ENCODE peak calls at places on chromosomes 2 and 18, in ten cellular contexts. X is K562, U is GM23338, V is fibroblast of lung, Z is MM.1S, G is mammary epithelial cell, B is DND-41, O is endothelial cell of umbilical vein, W is HCT116, R is PC-3. E is an unnamed sample.
A peak's percentile ranks its signal among the peaks of the same experiment; 100 is the strongest.

GRCh38 chr2:30235008-30235655 is 3.8 kb downstream of the LBH start:
- DNase-seq in X (no peak), U (no peak), V (peak; percentile 58), Z (no peak), G (peak; percentile 41), B (no peak), O (no peak), W (no peak), R (peak; percentile 38), E (no peak)

GRCh38 chr2:208356846-208357574 is 49.6 kb upstream of the PTH2R start:
- DNase-seq in X (no peak), U (peak; percentile 25), V (peak; percentile 29), Z (no peak), G (no peak), B (no peak), O (no peak), W (no peak), R (no peak), E (no peak)

GRCh38 chr18:24136967-24137373 is 1.9 kb upstream of the CABYR start:
- DNase-seq in X (no peak), U (peak; percentile 46), V (peak; percentile 44), Z (no peak), G (no peak), B (no peak), O (no peak), W (no peak), R (peak; percentile 66), E (no peak)

GRCh38 chr2:230472619-230473018 is 56.6 kb downstream of the SP100 start:
- DNase-seq in X (no peak), U (no peak), V (peak; percentile 75), Z (no peak), G (peak; percentile 50), B (no peak), O (peak; percentile 4), W (peak; percentile 16), R (peak; percentile 57), E (peak; percentile 6)

GRCh38 chr2:96685592-96686459 is 43.3 kb downstream of the FER1L5 start:
- DNase-seq in X (peak; percentile 54), U (peak; percentile 60), V (peak; percentile 8), Z (no peak), G (no peak), B (no peak), O (peak; percentile 29), W (no peak), R (no peak), E (peak; percentile 65)

GRCh38 chr18:25326231-25327042 is 25.5 kb downstream of the ZNF521 start:
- DNase-seq in X (no peak), U (no peak), V (no peak), Z (no peak), G (no peak), B (no peak), O (no peak), W (no peak), R (no peak), E (peak; percentile 14)

GRCh38 chr2:230907361-230908093 is 17.5 kb downstream of the GPR55 start:
- DNase-seq in X (peak; percentile 63), U (no peak), V (no peak), Z (no peak), G (no peak), B (no peak), O (no peak), W (no peak), R (no peak), E (no peak)

GRCh38 chr18:47929681-47930085 is 776 bp downstream of the SMAD2 start:
- DNase-seq in X (no peak), U (no peak), V (no peak), Z (peak; percentile 55), G (peak; percentile 68), B (no peak), O (no peak), W (no peak), R (peak; percentile 23), E (peak; percentile 64)

DNA sequence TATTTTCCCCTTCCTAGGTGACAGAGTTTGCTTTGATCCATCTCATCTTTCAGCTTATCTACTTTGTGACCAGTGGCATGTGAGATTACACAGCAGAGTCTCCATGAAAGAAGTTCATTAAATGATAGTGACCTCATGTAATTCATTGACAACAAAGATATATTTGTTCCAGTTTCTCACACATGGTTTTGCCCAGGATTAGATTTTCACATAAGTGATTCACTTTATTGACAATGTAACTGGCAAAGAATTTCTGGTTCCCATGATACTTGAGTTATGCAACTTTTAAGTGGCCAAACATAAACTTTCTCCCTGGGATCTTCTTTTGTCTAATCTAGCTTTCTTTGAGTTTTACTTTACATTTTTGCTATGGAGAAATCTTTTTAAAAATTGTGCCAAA is 50.0 kb downstream of the MC4R start:
- DNase-seq in X (no peak), U (no peak), V (no peak), Z (no peak), G (peak; percentile 1), B (no peak), O (no peak), W (no peak), R (peak; percentile 70), E (no peak)
- H3K4me1 ChIP-seq in X (no peaks in the 10 kb centered on the region), U (peaks cover 11% of the 10 kb centered on the region), V (no peaks in the 10 kb centered on the region), Z (no peaks in the 10 kb centered on the region), G (no peaks in the 10 kb centered on the region), B (peaks cover 3% of the 10 kb centered on the region), O (no peaks in the 10 kb centered on the region), W (no peaks in the 10 kb centered on the region), R (peaks cover 11% of the 10 kb centered on the region), E (no peaks in the 10 kb centered on the region)

GRCh38 chr2:42906115-42906556 is 113.8 kb upstream of the HAAO start:
- DNase-seq in X (no peak), U (no peak), V (no peak), Z (no peak), G (no peak), B (no peak), O (no peak), W (no peak), R (no peak), E (no peak)

GRCh38 chr2:42903821-42904575 is 111.6 kb upstream of the HAAO start:
- DNase-seq in X (no peak), U (no peak), V (no peak), Z (no peak), G (no peak), B (no peak), O (no peak), W (no peak), R (no peak), E (no peak)

GRCh38 chr2:42904576-42904876 is 112.1 kb upstream of the HAAO start:
- DNase-seq in X (no peak), U (no peak), V (no peak), Z (no peak), G (no peak), B (no peak), O (no peak), W (no peak), R (no peak), E (no peak)

GRCh38 chr2:42906557-42907380 is 114.4 kb upstream of the HAAO start:
- DNase-seq in X (peak; percentile 75), U (peak; percentile 50), V (peak; percentile 65), Z (no peak), G (peak; percentile 33), B (no peak), O (peak; percentile 62), W (no peak), R (no peak), E (peak; percentile 56)

DNA sequence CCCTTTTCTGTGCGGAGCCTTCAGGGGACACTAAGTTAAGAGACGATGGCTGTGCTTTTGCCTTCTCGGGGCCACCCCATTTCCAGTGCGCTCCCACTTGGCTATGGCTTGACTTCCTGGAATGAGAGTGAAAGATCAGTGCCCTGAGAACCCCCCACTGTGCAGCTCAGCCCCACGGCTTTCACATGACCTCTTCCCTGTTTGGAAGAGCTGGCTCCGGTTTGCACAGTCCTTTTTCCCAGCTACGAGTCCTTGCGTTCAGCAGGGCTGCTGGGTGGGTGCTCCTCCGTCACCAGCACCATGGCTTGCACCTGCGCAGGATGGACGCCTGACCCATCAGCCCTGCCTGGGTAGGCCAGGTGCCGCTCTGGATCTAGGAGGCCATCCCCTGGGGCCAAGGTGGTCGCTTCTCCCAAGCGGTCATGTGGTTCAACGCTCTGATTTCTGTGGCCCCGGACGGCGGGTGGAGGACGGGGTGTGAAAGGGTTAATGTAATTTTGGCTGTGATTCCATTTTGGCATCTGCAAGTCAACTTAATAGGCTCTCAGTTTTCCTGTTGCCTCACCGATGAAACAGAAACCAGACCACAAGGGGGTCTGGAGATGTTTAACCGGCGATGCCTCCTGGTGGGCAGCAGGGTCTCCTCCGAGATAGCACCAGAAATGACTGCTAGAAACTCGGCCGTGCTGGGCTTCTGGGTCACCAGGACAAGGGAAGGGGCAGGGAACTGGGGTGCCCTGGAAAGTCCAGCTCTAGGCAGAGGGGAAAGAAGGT is 113.1 kb upstream of the HAAO start:
- DNase-seq in X (no peak), U (peak; percentile 11), V (peak; percentile 44), Z (no peak), G (no peak), B (no peak), O (no peak), W (no peak), R (no peak), E (peak; percentile 54)
- TF ChIP-seq CTCF in X (peak; percentile 13), U (peak; percentile 6), V (peak; percentile 35), Z (no peak), G (no peak), B (no peak), O (peak; percentile 23), W (no peak), R (no peak), E (peak; percentile 28)

GRCh38 chr2:63053235-63053888 is 2.7 kb downstream of the OTX1 start:
- DNase-seq in X (no peak), U (peak; percentile 33), V (no peak), Z (no peak), G (no peak), B (no peak), O (no peak), W (no peak), R (no peak), E (no peak)

GRCh38 chr2:63053889-63054725 is 3.5 kb downstream of the OTX1 start:
- DNase-seq in X (no peak), U (peak; percentile 94), V (no peak), Z (no peak), G (no peak), B (no peak), O (peak; percentile 19), W (no peak), R (no peak), E (peak; percentile 13)

GRCh38 chr2:63055510-63056308 is 5.1 kb downstream of the OTX1 start:
- DNase-seq in X (no peak), U (peak; percentile 62), V (no peak), Z (no peak), G (no peak), B (no peak), O (no peak), W (no peak), R (no peak), E (no peak)

GRCh38 chr2:63056309-63057065 is 5.9 kb downstream of the OTX1 start:
- DNase-seq in X (no peak), U (peak; percentile 77), V (no peak), Z (peak; percentile 35), G (no peak), B (no peak), O (no peak), W (no peak), R (no peak), E (peak; percentile 28)

DNA sequence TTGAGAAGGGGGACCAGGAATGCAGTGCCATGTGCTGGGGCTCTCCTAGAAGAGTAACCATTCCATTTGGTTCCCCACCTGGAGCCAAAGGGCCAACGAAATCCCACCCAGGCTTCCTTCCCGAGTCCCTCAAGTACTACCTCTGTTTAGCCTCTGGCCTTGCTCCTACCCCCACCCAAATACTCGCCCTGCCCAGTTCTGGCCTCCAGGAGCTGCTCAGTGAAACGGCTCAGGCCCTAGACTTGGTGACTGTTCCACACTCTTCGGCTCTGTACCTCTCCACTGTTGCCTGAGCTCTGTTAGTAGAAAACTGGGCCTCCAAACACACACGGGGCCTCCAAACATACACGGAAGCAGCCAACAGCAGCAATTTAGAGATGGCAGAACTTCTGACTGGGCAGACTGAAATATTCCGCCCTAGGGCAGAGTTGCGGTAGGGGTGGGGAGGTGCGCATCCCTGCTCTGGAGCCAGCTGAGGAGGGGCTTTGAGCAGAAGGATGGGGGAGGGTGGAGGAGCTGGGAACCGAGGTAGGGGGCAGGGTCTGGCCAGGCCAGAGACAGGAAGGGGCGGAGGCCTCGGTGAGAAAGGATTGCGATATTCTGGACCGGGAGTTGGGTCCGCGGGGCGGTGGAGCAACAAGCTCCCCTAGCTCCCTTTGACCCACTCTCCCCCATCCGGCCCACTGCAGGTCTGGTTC is 4.3 kb downstream of the OTX1 start:
- DNase-seq in X (no peak), U (peak; percentile 85), V (no peak), Z (no peak), G (no peak), B (no peak), O (no peak), W (no peak), R (no peak), E (no peak)
- TF ChIP-seq EZH2 in X (no peak), U (no peak), V (no peak), Z (no peak), G (no peak), B (no peak), O (no peak), W (no peak), R (no peak), E (peak; percentile 0)

GRCh38 chr2:46167924-46168323 is 129.3 kb upstream of the EPAS1 start:
- DNase-seq in X (no peak), U (no peak), V (peak; percentile 40), Z (no peak), G (no peak), B (no peak), O (no peak), W (no peak), R (no peak), E (no peak)
- H3K4me1 ChIP-seq in X (no peaks in the 10 kb centered on the region), U (peaks cover 9% of the 10 kb centered on the region), V (peaks cover 26% of the 10 kb centered on the region), Z (no peaks in the 10 kb centered on the region), G (peaks cover 71% of the 10 kb centered on the region), B (no peaks in the 10 kb centered on the region), O (peaks cover 38% of the 10 kb centered on the region), W (peaks cover 30% of the 10 kb centered on the region), R (peaks cover 45% of the 10 kb centered on the region), E (peaks cover 50% of the 10 kb centered on the region)